ENCODE peak calls at places on chromosomes 13 and 19, in nine cellular contexts. U, Y, G, S, C, T, E, O and X are unnamed samples.

GRCh38 chr13:34416833-34417425 is 525.1 kb upstream of the NBEA start:
- DNase-seq in U (no peak), Y (no peak), G (no peak), S (no peak), C (no peak), T (peak), E (peak), O (no peak), X (peak)

GRCh38 chr13:24660023-24660806 is 20.0 kb upstream of the ATP12A start:
- DNase-seq in U (no peak), Y (no peak), G (no peak), S (no peak), C (no peak), T (no peak), E (no peak), O (no peak), X (no peak)

GRCh38 chr19:44878119-44878865 is 12.8 kb upstream of the TOMM40 start:
- DNase-seq in U (no peak), Y (no peak), G (no peak), S (no peak), C (no peak), T (no peak), E (no peak), O (no peak), X (no peak)

GRCh38 chr19:56071151-56071550 is 49.9 kb downstream of the ZNF787 start:
- DNase-seq in U (no peak), Y (peak), G (peak), S (no peak), C (peak), T (no peak), E (peak), O (no peak), X (no peak)

GRCh38 chr19:42198676-42199439 is 18.6 kb downstream of the DEDD2 start:
- DNase-seq in U (no peak), Y (no peak), G (no peak), S (no peak), C (peak), T (no peak), E (no peak), O (no peak), X (no peak)

GRCh38 chr19:21569497-21569870 is 64.1 kb downstream of the ZNF429 start:
- DNase-seq in U (no peak), Y (no peak), G (no peak), S (no peak), C (no peak), T (no peak), E (peak), O (no peak), X (peak)

GRCh38 chr19:39155741-39156140 is 30.2 kb downstream of the PAK4 start:
- DNase-seq in U (no peak), Y (no peak), G (no peak), S (no peak), C (no peak), T (no peak), E (no peak), O (no peak), X (no peak)

GRCh38 chr13:41562541-41563178 is 105.3 kb downstream of the RGCC start:
- DNase-seq in U (no peak), Y (no peak), G (no peak), S (no peak), C (no peak), T (no peak), E (no peak), O (no peak), X (no peak)

GRCh38 chr13:98921786-98922185 is 56.1 kb downstream of the DOCK9 start:
- DNase-seq in U (no peak), Y (no peak), G (no peak), S (no peak), C (no peak), T (no peak), E (no peak), O (no peak), X (no peak)

GRCh38 chr19:38470788-38471480 is 37.4 kb downstream of the RYR1 start:
- DNase-seq in U (no peak), Y (no peak), G (no peak), S (no peak), C (no peak), T (no peak), E (no peak), O (no peak), X (no peak)

GRCh38 chr19:6529937-6530384 is 865 bp upstream of the TNFSF9 start:
- DNase-seq in U (no peak), Y (no peak), G (no peak), S (no peak), C (no peak), T (no peak), E (no peak), O (no peak), X (no peak)
- H2AFZ ChIP-seq in U (peak), Y (no peak), G (no peak), S (no peak), C (no peak), T (no peak), E (peak), O (no peak), X (peak)

GRCh38 chr13:109608503-109608902 is 177.9 kb downstream of the IRS2 start:
- DNase-seq in U (no peak), Y (no peak), G (no peak), S (no peak), C (no peak), T (no peak), E (no peak), O (no peak), X (no peak)
- H2AFZ ChIP-seq in U (no peak), Y (no peak), G (no peak), S (no peak), C (no peak), T (no peak), E (no peak), O (no peak), X (no peak)

GRCh38 chr19:16820056-16820455 is 9.1 kb upstream of the SIN3B start:
- DNase-seq in U (no peak), Y (no peak), G (no peak), S (no peak), C (no peak), T (no peak), E (no peak), O (no peak), X (no peak)
- H2AFZ ChIP-seq in U (no peak), Y (no peak), G (no peak), S (no peak), C (no peak), T (no peak), E (no peak), O (no peak), X (no peak)

GRCh38 chr19:41174297-41174928 is 18.6 kb upstream of the CYP2S1 start:
- DNase-seq in U (no peak), Y (no peak), G (no peak), S (no peak), C (no peak), T (no peak), E (no peak), O (no peak), X (no peak)

GRCh38 chr19:41172297-41173164 is 20.5 kb upstream of the CYP2S1 start:
- DNase-seq in U (peak), Y (no peak), G (no peak), S (no peak), C (no peak), T (no peak), E (no peak), O (no peak), X (no peak)

GRCh38 chr19:41175825-41176734 is 16.9 kb upstream of the CYP2S1 start:
- DNase-seq in U (peak), Y (peak), G (peak), S (no peak), C (peak), T (peak), E (peak), O (peak), X (peak)
- H2AFZ ChIP-seq in U (peak), Y (peak), G (peak), S (peak), C (no peak), T (peak), E (peak), O (peak), X (peak)

GRCh38 chr19:49640113-49640898 is at the start of gene RRAS:
- DNase-seq in U (peak), Y (peak), G (peak), S (peak), C (peak), T (peak), E (peak), O (peak), X (peak)
- H2AFZ ChIP-seq in U (no peak), Y (no peak), G (no peak), S (peak), C (no peak), T (peak), E (no peak), O (no peak), X (no peak)